ENCODE peak calls at places on chromosome 5, in five cellular contexts. X, N, E, K and L are unnamed samples.

GRCh38 chr5:2751592-2752021 is at the start of gene IRX2:
- DNase-seq in X (no peak), N (peak; percentile 98), E (peak; percentile 60), K (no peak), L (no peak)

GRCh38 chr5:95331358-95331757 is 46.5 kb upstream of the MCTP1 start:
- DNase-seq in X (no peak), N (peak; percentile 6), E (no peak), K (no peak), L (no peak)

GRCh38 chr5:37495668-37496067 is 116.5 kb downstream of the WDR70 start:
- DNase-seq in X (no peak), N (peak; percentile 70), E (no peak), K (no peak), L (no peak)

GRCh38 chr5:116864157-116864837 is 289.7 kb upstream of the SEMA6A start:
- DNase-seq in X (no peak), N (no peak), E (peak; percentile 7), K (peak; percentile 6), L (no peak)

GRCh38 chr5:179325296-179326031 is 19.8 kb downstream of the ADAMTS2 start:
- DNase-seq in X (no peak), N (no peak), E (no peak), K (no peak), L (no peak)

GRCh38 chr5:14110680-14111079 is 32.5 kb upstream of the TRIO start:
- DNase-seq in X (no peak), N (peak; percentile 52), E (no peak), K (no peak), L (no peak)

GRCh38 chr5:73031839-73032238 is 76.0 kb downstream of the FCHO2 start:
- DNase-seq in X (peak; percentile 20), N (peak; percentile 85), E (no peak), K (peak; percentile 81), L (no peak)

GRCh38 chr5:75450069-75450468 is 61.4 kb downstream of the CERT1 start:
- DNase-seq in X (no peak), N (peak; percentile 65), E (no peak), K (no peak), L (no peak)

GRCh38 chr5:13878357-13878756 is 66.1 kb downstream of the DNAH5 start:
- DNase-seq in X (no peak), N (no peak), E (no peak), K (no peak), L (no peak)

DNA sequence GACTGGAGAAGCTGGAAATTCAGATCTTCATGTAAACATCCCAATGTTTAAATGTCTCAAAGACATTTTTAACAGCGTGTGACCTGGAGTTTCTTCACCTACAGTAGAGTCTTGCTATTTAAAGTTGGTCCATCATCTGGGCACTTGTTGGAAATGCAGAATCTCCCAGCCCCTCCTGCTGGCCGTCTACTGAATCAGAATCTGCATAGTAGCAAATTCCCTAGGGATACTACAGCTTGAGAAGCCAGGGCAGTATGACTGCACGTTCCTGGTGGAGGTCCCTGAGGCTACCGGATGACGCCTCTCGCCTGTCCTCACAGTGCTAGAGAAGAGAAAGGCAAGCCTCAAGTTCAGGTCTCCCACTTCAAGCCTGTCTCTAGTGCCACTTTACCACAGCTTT is 15.7 kb downstream of the SAP30L start:
- DNase-seq in X (no peak), N (no peak), E (no peak), K (no peak), L (no peak)
- TF ChIP-seq CTCF in X (no peak), N (peak; percentile 34), E (no peak), K (no peak), L (no peak)

DNA sequence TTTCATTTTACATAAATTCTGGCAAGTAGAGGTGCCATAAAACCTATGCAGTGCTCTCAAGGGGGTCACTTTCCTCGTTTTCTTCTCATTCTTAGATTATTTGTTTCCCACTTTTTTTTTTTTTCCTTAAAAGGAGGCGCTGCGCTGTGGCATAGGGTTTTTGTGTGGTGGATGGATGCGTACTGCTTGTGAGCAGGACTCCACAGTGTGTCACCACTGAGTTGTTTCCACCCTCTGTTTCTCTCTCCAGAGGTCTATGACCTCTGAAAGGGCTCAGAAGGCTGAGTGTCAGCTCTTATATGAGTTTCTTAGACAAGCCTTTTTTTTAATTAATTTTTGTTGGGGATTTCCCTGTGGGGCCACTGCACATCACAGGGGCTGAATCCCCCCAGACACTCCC is 13.6 kb upstream of the CLTB start:
- DNase-seq in X (no peak), N (no peak), E (no peak), K (no peak), L (no peak)
- TF ChIP-seq CTCF in X (no peak), N (no peak), E (no peak), K (no peak), L (no peak)

GRCh38 chr5:139574641-139575312 is 13.6 kb downstream of the UBE2D2 start:
- DNase-seq in X (no peak), N (peak; percentile 45), E (no peak), K (peak; percentile 24), L (no peak)
- TF ChIP-seq CTCF in X (peak; percentile 32), N (peak; percentile 57), E (peak; percentile 60), K (peak; percentile 74), L (peak; percentile 66)

GRCh38 chr5:10866913-10867312 is 105.9 kb upstream of the DAP start:
- DNase-seq in X (no peak), N (no peak), E (no peak), K (no peak), L (no peak)
- TF ChIP-seq CTCF in X (no peak), N (no peak), E (no peak), K (no peak), L (no peak)

DNA sequence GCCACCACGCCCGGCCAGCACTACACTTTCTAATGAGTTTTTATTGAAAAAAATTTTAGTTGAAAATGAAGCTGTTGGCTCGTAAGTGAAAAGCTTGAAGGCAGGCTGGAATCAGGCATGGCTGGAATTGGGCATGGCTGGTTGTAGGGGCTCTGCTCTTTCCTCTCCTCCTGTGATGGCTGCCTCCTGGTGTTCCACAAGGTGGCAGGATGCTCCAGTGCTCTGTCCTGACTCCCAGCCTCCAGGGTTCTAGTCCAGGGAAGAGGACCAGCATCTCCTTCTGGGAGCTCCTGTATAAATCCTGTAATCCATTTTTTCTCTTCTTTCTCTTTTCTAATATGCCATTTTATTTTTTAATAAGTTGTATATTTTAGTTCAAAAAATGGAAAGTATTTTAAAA is 57.2 kb upstream of the DHFR start:
- DNase-seq in X (no peak), N (peak; percentile 39), E (no peak), K (peak; percentile 51), L (no peak)
- TF ChIP-seq CTCF in X (no peak), N (peak; percentile 65), E (peak; percentile 31), K (peak; percentile 41), L (no peak)

GRCh38 chr5:79130781-79131180 is 19.2 kb downstream of the BHMT start:
- DNase-seq in X (no peak), N (no peak), E (no peak), K (no peak), L (no peak)

GRCh38 chr5:79133657-79134451 is 22.2 kb downstream of the BHMT start:
- DNase-seq in X (peak; percentile 81), N (peak; percentile 77), E (peak; percentile 48), K (peak; percentile 82), L (peak; percentile 28)

GRCh38 chr5:79136618-79137017 is 25.0 kb downstream of the BHMT start:
- DNase-seq in X (no peak), N (no peak), E (no peak), K (no peak), L (no peak)

GRCh38 chr5:79135790-79136553 is 24.4 kb downstream of the BHMT start:
- DNase-seq in X (no peak), N (no peak), E (no peak), K (no peak), L (no peak)

GRCh38 chr5:79133121-79133656 is 21.6 kb downstream of the BHMT start:
- DNase-seq in X (no peak), N (peak; percentile 55), E (no peak), K (no peak), L (no peak)
- TF ChIP-seq CTCF in X (peak; percentile 60), N (no peak), E (peak; percentile 57), K (peak; percentile 63), L (peak; percentile 64)